ENCODE peak calls at places on chromosomes 7 and 10, in seven cellular contexts. Y, L, C, G, R, I and M are unnamed samples.

GRCh38 chr7:2524808-2525140 is 5.2 kb downstream of the LFNG start:
- DNase-seq in R (no peak), Y (no peak), L (no peak), I (no peak), G (no peak), C (no peak), M (peak)

GRCh38 chr10:87930141-87930540 is 66.7 kb downstream of the PTEN start:
- DNase-seq in R (no peak), Y (no peak), I (no peak), C (no peak), L (no peak), G (no peak), M (no peak)

GRCh38 chr7:2261611-2262010 is 19.6 kb downstream of the NUDT1 start:
- DNase-seq in R (no peak), Y (peak), I (no peak), C (no peak), L (no peak), G (no peak), M (no peak)

GRCh38 chr10:117162093-117163021 is 24.3 kb upstream of the VAX1 start:
- DNase-seq in L (no peak), I (no peak), C (no peak), R (no peak), Y (no peak), G (no peak), M (no peak)

GRCh38 chr7:77651544-77652162 is 44.6 kb upstream of the RSBN1L start:
- DNase-seq in G (no peak), L (no peak), C (peak), I (no peak), R (no peak), Y (no peak), M (peak)

GRCh38 chr10:132443998-132444876 is 47.2 kb downstream of the PWWP2B start:
- DNase-seq in Y (no peak), L (no peak), G (no peak), R (no peak), I (no peak), C (no peak), M (no peak)

GRCh38 chr10:48545462-48546145 is 59.3 kb downstream of the ARHGAP22 start:
- DNase-seq in I (no peak), C (no peak), L (no peak), G (no peak), Y (no peak), R (no peak), M (no peak)

GRCh38 chr7:157528785-157529341 is 192.1 kb downstream of the DNAJB6 start:
- DNase-seq in C (no peak), G (no peak), Y (no peak), R (no peak), L (peak), I (no peak), M (no peak)

GRCh38 chr10:44238212-44238611 is 146.7 kb downstream of the CXCL12 start:
- DNase-seq in Y (no peak), L (no peak), C (no peak), R (no peak), G (no peak), I (no peak), M (no peak)

GRCh38 chr7:45691155-45691656 is 117.0 kb downstream of the ADCY1 start:
- DNase-seq in I (no peak), G (no peak), R (no peak), Y (no peak), L (no peak), C (no peak), M (no peak)

GRCh38 chr10:124735491-124736286 is 8.5 kb downstream of the FAM53B start:
- DNase-seq in C (no peak), I (no peak), G (no peak), Y (no peak), R (no peak), L (no peak), M (no peak)

GRCh38 chr10:72597897-72598296 is 28.0 kb downstream of the MICU1 start:
- DNase-seq in G (no peak), Y (no peak), L (no peak), I (no peak), C (no peak), R (no peak), M (no peak)

GRCh38 chr7:767580-767940 is 40.5 kb upstream of the PRKAR1B start:
- DNase-seq in R (no peak), I (no peak), G (no peak), L (no peak), C (no peak), Y (no peak), M (no peak)

GRCh38 chr10:97731346-97732051 is 5.4 kb upstream of the ZFYVE27 start:
- DNase-seq in R (peak), I (peak), Y (peak), L (no peak), C (no peak), G (peak), M (peak)

GRCh38 chr10:3622845-3623621 is 162.0 kb downstream of the KLF6 start:
- DNase-seq in G (no peak), I (no peak), R (no peak), C (no peak), Y (no peak), L (peak), M (no peak)

GRCh38 chr10:104501864-104502579 is 139.1 kb upstream of the SORCS3 start:
- DNase-seq in I (no peak), C (no peak), G (no peak), R (no peak), L (no peak), Y (no peak), M (no peak)

GRCh38 chr7:66213637-66214036 is 8.5 kb downstream of the TPST1 start:
- DNase-seq in Y (no peak), L (no peak), C (no peak), R (no peak), G (no peak), I (no peak), M (no peak)

GRCh38 chr10:110789604-110790428 is 81.9 kb upstream of the PDCD4 start:
- DNase-seq in R (no peak), G (no peak), I (no peak), C (no peak), L (no peak), Y (no peak), M (no peak)

GRCh38 chr10:125144693-125145623 is 15.4 kb downstream of the CTBP2 start:
- DNase-seq in Y (no peak), L (no peak), I (no peak), G (no peak), R (no peak), C (peak), M (no peak)

GRCh38 chr10:70985824-70986336 is 97.5 kb upstream of the PCBD1 start:
- DNase-seq in C (no peak), G (no peak), Y (no peak), R (no peak), I (no peak), L (no peak), M (no peak)

GRCh38 chr7:3861371-3861770 is 560.3 kb downstream of the SDK1 start:
- DNase-seq in L (no peak), Y (no peak), G (no peak), C (no peak), R (no peak), I (no peak), M (no peak)

GRCh38 chr7:44990520-44991023 is 9.4 kb upstream of the CCM2 start:
- DNase-seq in R (no peak), G (peak), C (no peak), I (no peak), Y (no peak), L (no peak), M (no peak)

GRCh38 chr10:96017227-96017687 is 26.1 kb upstream of the CCNJ start:
- DNase-seq in R (no peak), L (no peak), C (peak), Y (no peak), I (no peak), G (peak), M (peak)

GRCh38 chr10:29590598-29591415 is 44.0 kb downstream of the SVIL start:
- DNase-seq in Y (no peak), I (no peak), R (no peak), G (peak), L (no peak), C (peak), M (no peak)